ENCODE peak calls at places on chromosomes 11 and 22, in ten cellular contexts. One of them, this sample, is unnamed.

GRCh38 chr11:58629857-58630256 is 7.4 kb downstream of the CNTF start:
- ATAC-seq in left colon: peak; percentile 76
- ATAC-seq in memory B cell: peak; percentile 42
- ATAC-seq in stimulated activated naive CD8-positive, alpha-beta T cell treated with anti-CD3 and anti-CD28 coated beads, Interleukin-15, Interleukin-2, amounts not matched to agents 100 U/mL and 50 U/mL, for 24 hours: peak; percentile 53
- ATAC-seq in central memory CD8-positive, alpha-beta T cell: no peak
- ATAC-seq in heart left ventricle: peak; percentile 25
- ATAC-seq in Right ventricle myocardium superior: peak; percentile 50
- ATAC-seq in RWPE2: peak; percentile 13
- ATAC-seq in SK-N-SH treated with all-trans-retinoic acid at 6 μM for 48 hours: peak; percentile 52
- ATAC-seq in stimulated activated effector memory CD8-positive, alpha-beta T cell treated with anti-CD3 and anti-CD28 coated beads, Interleukin-12 subunit alpha, Interleukin-12 subunit beta, amount 100 ng/mL, for 72 hours: peak; percentile 36
- ATAC-seq in this sample: peak; percentile 62

GRCh38 chr11:76792505-76793264 is 9.5 kb downstream of the TSKU start:
- ATAC-seq in left colon: no peak
- ATAC-seq in memory B cell: no peak
- ATAC-seq in stimulated activated naive CD8-positive, alpha-beta T cell treated with anti-CD3 and anti-CD28 coated beads, Interleukin-15, Interleukin-2, amounts not matched to agents 100 U/mL and 50 U/mL, for 24 hours: no peak
- ATAC-seq in central memory CD8-positive, alpha-beta T cell: no peak
- ATAC-seq in heart left ventricle: no peak
- ATAC-seq in Right ventricle myocardium superior: no peak
- ATAC-seq in RWPE2: no peak
- ATAC-seq in SK-N-SH treated with all-trans-retinoic acid at 6 μM for 48 hours: no peak
- ATAC-seq in stimulated activated effector memory CD8-positive, alpha-beta T cell treated with anti-CD3 and anti-CD28 coated beads, Interleukin-12 subunit alpha, Interleukin-12 subunit beta, amount 100 ng/mL, for 72 hours: no peak
- ATAC-seq in this sample: no peak

GRCh38 chr11:113475160-113475761 is at the start of gene DRD2:
- ATAC-seq in left colon: peak; percentile 52
- ATAC-seq in memory B cell: no peak
- ATAC-seq in stimulated activated naive CD8-positive, alpha-beta T cell treated with anti-CD3 and anti-CD28 coated beads, Interleukin-15, Interleukin-2, amounts not matched to agents 100 U/mL and 50 U/mL, for 24 hours: peak; percentile 34
- ATAC-seq in central memory CD8-positive, alpha-beta T cell: no peak
- ATAC-seq in heart left ventricle: no peak
- ATAC-seq in Right ventricle myocardium superior: peak; percentile 25
- ATAC-seq in RWPE2: peak; percentile 42
- ATAC-seq in SK-N-SH treated with all-trans-retinoic acid at 6 μM for 48 hours: peak; percentile 14
- ATAC-seq in stimulated activated effector memory CD8-positive, alpha-beta T cell treated with anti-CD3 and anti-CD28 coated beads, Interleukin-12 subunit alpha, Interleukin-12 subunit beta, amount 100 ng/mL, for 72 hours: no peak
- ATAC-seq in this sample: no peak

GRCh38 chr11:59503276-59503675 is at the start of gene OR4D11:
- ATAC-seq in left colon: no peak
- ATAC-seq in memory B cell: no peak
- ATAC-seq in stimulated activated naive CD8-positive, alpha-beta T cell treated with anti-CD3 and anti-CD28 coated beads, Interleukin-15, Interleukin-2, amounts not matched to agents 100 U/mL and 50 U/mL, for 24 hours: no peak
- ATAC-seq in central memory CD8-positive, alpha-beta T cell: no peak
- ATAC-seq in heart left ventricle: no peak
- ATAC-seq in Right ventricle myocardium superior: no peak
- ATAC-seq in RWPE2: no peak
- ATAC-seq in SK-N-SH treated with all-trans-retinoic acid at 6 μM for 48 hours: no peak
- ATAC-seq in stimulated activated effector memory CD8-positive, alpha-beta T cell treated with anti-CD3 and anti-CD28 coated beads, Interleukin-12 subunit alpha, Interleukin-12 subunit beta, amount 100 ng/mL, for 72 hours: no peak
- ATAC-seq in this sample: no peak

GRCh38 chr22:18077087-18077638 is 627 bp upstream of the PEX26 start:
- ATAC-seq in left colon: no peak
- ATAC-seq in memory B cell: no peak
- ATAC-seq in stimulated activated naive CD8-positive, alpha-beta T cell treated with anti-CD3 and anti-CD28 coated beads, Interleukin-15, Interleukin-2, amounts not matched to agents 100 U/mL and 50 U/mL, for 24 hours: peak; percentile 9
- ATAC-seq in central memory CD8-positive, alpha-beta T cell: no peak
- ATAC-seq in heart left ventricle: no peak
- ATAC-seq in Right ventricle myocardium superior: no peak
- ATAC-seq in RWPE2: no peak
- ATAC-seq in SK-N-SH treated with all-trans-retinoic acid at 6 μM for 48 hours: no peak
- ATAC-seq in stimulated activated effector memory CD8-positive, alpha-beta T cell treated with anti-CD3 and anti-CD28 coated beads, Interleukin-12 subunit alpha, Interleukin-12 subunit beta, amount 100 ng/mL, for 72 hours: peak; percentile 68
- ATAC-seq in this sample: peak; percentile 67

GRCh38 chr22:36355362-36355761 is 32.4 kb downstream of the MYH9 start:
- ATAC-seq in left colon: no peak
- ATAC-seq in memory B cell: no peak
- ATAC-seq in stimulated activated naive CD8-positive, alpha-beta T cell treated with anti-CD3 and anti-CD28 coated beads, Interleukin-15, Interleukin-2, amounts not matched to agents 100 U/mL and 50 U/mL, for 24 hours: no peak
- ATAC-seq in central memory CD8-positive, alpha-beta T cell: no peak
- ATAC-seq in heart left ventricle: no peak
- ATAC-seq in Right ventricle myocardium superior: no peak
- ATAC-seq in RWPE2: no peak
- ATAC-seq in SK-N-SH treated with all-trans-retinoic acid at 6 μM for 48 hours: peak; percentile 1
- ATAC-seq in stimulated activated effector memory CD8-positive, alpha-beta T cell treated with anti-CD3 and anti-CD28 coated beads, Interleukin-12 subunit alpha, Interleukin-12 subunit beta, amount 100 ng/mL, for 72 hours: peak; percentile 12
- ATAC-seq in this sample: peak; percentile 14

GRCh38 chr11:9861860-9862725 is 198.2 kb downstream of the SWAP70 start:
- ATAC-seq in left colon: peak; percentile 94
- ATAC-seq in memory B cell: peak; percentile 88
- ATAC-seq in stimulated activated naive CD8-positive, alpha-beta T cell treated with anti-CD3 and anti-CD28 coated beads, Interleukin-15, Interleukin-2, amounts not matched to agents 100 U/mL and 50 U/mL, for 24 hours: peak; percentile 55
- ATAC-seq in central memory CD8-positive, alpha-beta T cell: peak; percentile 68
- ATAC-seq in heart left ventricle: peak; percentile 84
- ATAC-seq in Right ventricle myocardium superior: peak; percentile 85
- ATAC-seq in RWPE2: peak; percentile 81
- ATAC-seq in SK-N-SH treated with all-trans-retinoic acid at 6 μM for 48 hours: peak; percentile 97
- ATAC-seq in stimulated activated effector memory CD8-positive, alpha-beta T cell treated with anti-CD3 and anti-CD28 coated beads, Interleukin-12 subunit alpha, Interleukin-12 subunit beta, amount 100 ng/mL, for 72 hours: peak; percentile 86
- ATAC-seq in this sample: peak; percentile 67

GRCh38 chr11:58616594-58616993 is 5.9 kb upstream of the CNTF start:
- ATAC-seq in left colon: no peak
- ATAC-seq in memory B cell: no peak
- ATAC-seq in stimulated activated naive CD8-positive, alpha-beta T cell treated with anti-CD3 and anti-CD28 coated beads, Interleukin-15, Interleukin-2, amounts not matched to agents 100 U/mL and 50 U/mL, for 24 hours: no peak
- ATAC-seq in central memory CD8-positive, alpha-beta T cell: no peak
- ATAC-seq in heart left ventricle: peak; percentile 74
- ATAC-seq in Right ventricle myocardium superior: peak; percentile 61
- ATAC-seq in RWPE2: peak; percentile 66
- ATAC-seq in SK-N-SH treated with all-trans-retinoic acid at 6 μM for 48 hours: peak; percentile 47
- ATAC-seq in stimulated activated effector memory CD8-positive, alpha-beta T cell treated with anti-CD3 and anti-CD28 coated beads, Interleukin-12 subunit alpha, Interleukin-12 subunit beta, amount 100 ng/mL, for 72 hours: no peak
- ATAC-seq in this sample: no peak

GRCh38 chr11:64794526-64794925 is 8.5 kb downstream of the MAP4K2 start:
- ATAC-seq in left colon: no peak
- ATAC-seq in memory B cell: no peak
- ATAC-seq in stimulated activated naive CD8-positive, alpha-beta T cell treated with anti-CD3 and anti-CD28 coated beads, Interleukin-15, Interleukin-2, amounts not matched to agents 100 U/mL and 50 U/mL, for 24 hours: no peak
- ATAC-seq in central memory CD8-positive, alpha-beta T cell: no peak
- ATAC-seq in heart left ventricle: no peak
- ATAC-seq in Right ventricle myocardium superior: no peak
- ATAC-seq in RWPE2: no peak
- ATAC-seq in SK-N-SH treated with all-trans-retinoic acid at 6 μM for 48 hours: no peak
- ATAC-seq in stimulated activated effector memory CD8-positive, alpha-beta T cell treated with anti-CD3 and anti-CD28 coated beads, Interleukin-12 subunit alpha, Interleukin-12 subunit beta, amount 100 ng/mL, for 72 hours: no peak
- ATAC-seq in this sample: no peak

GRCh38 chr11:118193910-118194566 is 17.6 kb upstream of the SCN2B start:
- ATAC-seq in left colon: no peak
- ATAC-seq in memory B cell: no peak
- ATAC-seq in stimulated activated naive CD8-positive, alpha-beta T cell treated with anti-CD3 and anti-CD28 coated beads, Interleukin-15, Interleukin-2, amounts not matched to agents 100 U/mL and 50 U/mL, for 24 hours: no peak
- ATAC-seq in central memory CD8-positive, alpha-beta T cell: no peak
- ATAC-seq in heart left ventricle: no peak
- ATAC-seq in Right ventricle myocardium superior: peak; percentile 3
- ATAC-seq in RWPE2: no peak
- ATAC-seq in SK-N-SH treated with all-trans-retinoic acid at 6 μM for 48 hours: no peak
- ATAC-seq in stimulated activated effector memory CD8-positive, alpha-beta T cell treated with anti-CD3 and anti-CD28 coated beads, Interleukin-12 subunit alpha, Interleukin-12 subunit beta, amount 100 ng/mL, for 72 hours: no peak
- ATAC-seq in this sample: no peak

GRCh38 chr22:46149493-46149997 is 781 bp upstream of the PPARA start:
- ATAC-seq in left colon: peak; percentile 63
- ATAC-seq in memory B cell: peak; percentile 10
- ATAC-seq in stimulated activated naive CD8-positive, alpha-beta T cell treated with anti-CD3 and anti-CD28 coated beads, Interleukin-15, Interleukin-2, amounts not matched to agents 100 U/mL and 50 U/mL, for 24 hours: no peak
- ATAC-seq in central memory CD8-positive, alpha-beta T cell: peak; percentile 44
- ATAC-seq in heart left ventricle: peak; percentile 73
- ATAC-seq in Right ventricle myocardium superior: peak; percentile 59
- ATAC-seq in RWPE2: no peak
- ATAC-seq in SK-N-SH treated with all-trans-retinoic acid at 6 μM for 48 hours: no peak
- ATAC-seq in stimulated activated effector memory CD8-positive, alpha-beta T cell treated with anti-CD3 and anti-CD28 coated beads, Interleukin-12 subunit alpha, Interleukin-12 subunit beta, amount 100 ng/mL, for 72 hours: peak; percentile 4
- ATAC-seq in this sample: peak; percentile 2